ENCODE peak calls at places on chromosomes 3 and 15, in seven cellular contexts. G is anterior cingulate cortex, S is NCI-H1105, N is cardiac muscle cell, W is GM03348, J is ascending aorta, F is mesendoderm. Y is an unnamed sample.

GRCh38 chr3:133893683-133894333 is 1.9 kb downstream of the RAB6B start:
- DNase-seq in G (no peak), S (no peak), N (no peak), W (no peak), J (no peak), F (no peak), Y (no peak)

GRCh38 chr15:67746022-67746421 is 79.3 kb upstream of the SKOR1 start:
- DNase-seq in G (no peak), S (no peak), N (peak; percentile 80), W (peak; percentile 66), J (no peak), F (no peak), Y (no peak)

GRCh38 chr3:12886106-12886679 is 44.8 kb upstream of the RPL32 start:
- DNase-seq in G (no peak), S (no peak), N (no peak), W (no peak), J (no peak), F (no peak), Y (no peak)

GRCh38 chr3:193794002-193794835 is 201.2 kb downstream of the OPA1 start:
- DNase-seq in G (no peak), S (no peak), N (peak; percentile 78), W (no peak), J (no peak), F (no peak), Y (no peak)

GRCh38 chr3:189941679-189942078 is 179.0 kb downstream of the P3H2 start:
- DNase-seq in G (no peak), S (peak; percentile 10), N (peak; percentile 31), W (peak; percentile 54), J (no peak), F (no peak), Y (no peak)

GRCh38 chr3:37074178-37074577 is 80.9 kb downstream of the MLH1 start:
- DNase-seq in G (no peak), S (no peak), N (peak; percentile 73), W (peak; percentile 68), J (no peak), F (peak; percentile 21), Y (no peak)

GRCh38 chr3:32176989-32177701 is 61.3 kb upstream of the CMTM8 start:
- DNase-seq in G (no peak), S (peak; percentile 16), N (peak; percentile 66), W (peak; percentile 45), J (no peak), F (peak; percentile 84), Y (no peak)

GRCh38 chr3:158434412-158435038 is 136.5 kb upstream of the MLF1 start:
- DNase-seq in G (peak; percentile 4), S (peak; percentile 70), N (peak; percentile 81), W (peak; percentile 46), J (no peak), F (peak; percentile 77), Y (no peak)

GRCh38 chr3:46301122-46301835 is 52.6 kb upstream of the CCR2 start:
- DNase-seq in G (no peak), S (no peak), N (no peak), W (no peak), J (no peak), F (no peak), Y (no peak)

GRCh38 chr3:129068291-129068886 is 7.8 kb downstream of the GP9 start:
- DNase-seq in G (no peak), S (no peak), N (peak; percentile 52), W (no peak), J (no peak), F (no peak), Y (no peak)

GRCh38 chr3:4834403-4834866 is 144.8 kb upstream of the BHLHE40 start:
- DNase-seq in G (no peak), S (no peak), N (no peak), W (no peak), J (no peak), F (no peak), Y (no peak)

GRCh38 chr3:83946554-83946953 is 1012.2 kb upstream of the CADM2 start:
- DNase-seq in G (no peak), S (no peak), N (no peak), W (no peak), J (no peak), F (peak; percentile 67), Y (no peak)

GRCh38 chr3:34056951-34057390 is 258.5 kb downstream of the PDCD6IP start:
- DNase-seq in G (no peak), S (no peak), N (no peak), W (no peak), J (no peak), F (no peak), Y (no peak)

GRCh38 chr3:156601497-156601896 is 46.6 kb upstream of the SSR3 start:
- DNase-seq in G (no peak), S (no peak), N (no peak), W (no peak), J (no peak), F (no peak), Y (no peak)

GRCh38 chr3:108552267-108553159 is 36.7 kb downstream of the CIP2A start:
- DNase-seq in G (no peak), S (peak; percentile 20), N (peak; percentile 74), W (peak; percentile 32), J (no peak), F (peak; percentile 37), Y (no peak)

GRCh38 chr3:133535971-133536634 is 37.4 kb upstream of the CDV3 start:
- DNase-seq in G (no peak), S (no peak), N (peak; percentile 94), W (peak; percentile 76), J (no peak), F (no peak), Y (no peak)

GRCh38 chr3:69288161-69288895 is 97.6 kb downstream of the FRMD4B start:
- DNase-seq in G (no peak), S (no peak), N (no peak), W (no peak), J (no peak), F (peak; percentile 92), Y (no peak)

GRCh38 chr3:141524988-141525387 is 38.2 kb downstream of the RASA2 start:
- DNase-seq in G (no peak), S (no peak), N (no peak), W (no peak), J (no peak), F (no peak), Y (no peak)

GRCh38 chr15:61335998-61336648 is 107.0 kb upstream of the RORA start:
- DNase-seq in G (no peak), S (no peak), N (no peak), W (no peak), J (no peak), F (no peak), Y (no peak)

GRCh38 chr3:45560270-45561020 is 34.1 kb upstream of the LIMD1 start:
- DNase-seq in G (peak; percentile 47), S (no peak), N (peak; percentile 81), W (peak; percentile 32), J (peak; percentile 33), F (no peak), Y (no peak)

GRCh38 chr3:183579967-183580720 is 24.6 kb upstream of the KLHL6 start:
- DNase-seq in G (no peak), S (no peak), N (peak; percentile 82), W (peak; percentile 57), J (no peak), F (no peak), Y (no peak)

GRCh38 chr15:62822228-62822627 is 220.3 kb upstream of the TPM1 start:
- DNase-seq in G (no peak), S (no peak), N (no peak), W (no peak), J (no peak), F (no peak), Y (no peak)

Y was measured in 8988T.